ENCODE peak calls at places on chromosomes 13 and 19, in ten cellular contexts. U is activated CD8-positive, alpha-beta memory T cell treated with anti-CD3 and anti-CD28 coated beads for 1 hour; B is left colon; P is mesothelial cell of epicardium; L is memory B cell; G is G401; C is cardiac fibroblast; E is activated CD4-positive, alpha-beta T cell treated with anti-CD3 and anti-CD28 coated beads for 24 hours; I is thoracic aorta; X is NCI-H1694 treated with DMSO at 0.1 percent for 48 hours. V is an unnamed sample.

GRCh38 chr19:35352448-35353304 is 5.0 kb downstream of the FFAR1 start:
- DNase-seq in U (peak), B (peak), P (peak), L (peak), G (peak), C (peak), E (peak), I (no peak), X (peak), V (peak)

GRCh38 chr19:55467236-55468053 is 2.9 kb upstream of the C19orf85 start:
- DNase-seq in U (peak), B (no peak), P (peak), L (peak), G (peak), C (peak), E (peak), I (no peak), X (no peak), V (no peak)

GRCh38 chr13:105116966-105117365 is 1418.5 kb downstream of the EFNB2 start:
- DNase-seq in U (no peak), B (no peak), P (no peak), L (no peak), G (peak), C (no peak), E (no peak), I (no peak), X (no peak), V (no peak)

GRCh38 chr13:26585136-26585535 is 27.7 kb downstream of the WASF3 start:
- DNase-seq in U (no peak), B (no peak), P (no peak), L (no peak), G (no peak), C (peak), E (no peak), I (no peak), X (peak), V (no peak)

GRCh38 chr13:51643882-51644281 is 59.6 kb downstream of the WDFY2 start:
- DNase-seq in U (no peak), B (no peak), P (no peak), L (no peak), G (no peak), C (peak), E (no peak), I (no peak), X (no peak), V (no peak)

GRCh38 chr19:3440082-3440481 is 40.2 kb downstream of the SMIM24 start:
- DNase-seq in U (peak), B (no peak), P (no peak), L (peak), G (no peak), C (peak), E (peak), I (no peak), X (peak), V (no peak)

GRCh38 chr19:38917921-38918491 is 6.0 kb upstream of the CCER2 start:
- DNase-seq in U (no peak), B (no peak), P (no peak), L (no peak), G (no peak), C (no peak), E (no peak), I (no peak), X (no peak), V (no peak)

GRCh38 chr19:52099497-52100138 is 4.1 kb upstream of the ZNF841 start:
- DNase-seq in U (no peak), B (no peak), P (no peak), L (no peak), G (no peak), C (peak), E (no peak), I (no peak), X (no peak), V (no peak)

GRCh38 chr19:1773173-1773572 is 19.9 kb downstream of the ONECUT3 start:
- DNase-seq in U (no peak), B (no peak), P (no peak), L (no peak), G (no peak), C (peak), E (no peak), I (no peak), X (no peak), V (no peak)

GRCh38 chr13:51865838-51866237 is 4.1 kb downstream of the CCDC70 start:
- DNase-seq in U (no peak), B (no peak), P (no peak), L (no peak), G (no peak), C (no peak), E (no peak), I (no peak), X (no peak), V (no peak)

GRCh38 chr19:47445937-47446402 is 25.7 kb downstream of the SLC8A2 start:
- DNase-seq in U (peak), B (peak), P (peak), L (peak), G (peak), C (no peak), E (peak), I (no peak), X (peak), V (no peak)

GRCh38 chr19:5618591-5618990 is 4.0 kb downstream of the SAFB2 start:
- DNase-seq in U (no peak), B (no peak), P (no peak), L (no peak), G (no peak), C (no peak), E (no peak), I (no peak), X (no peak), V (no peak)

GRCh38 chr13:31913459-31913858 is 118.1 kb upstream of the FRY start:
- DNase-seq in U (no peak), B (no peak), P (no peak), L (no peak), G (no peak), C (peak), E (no peak), I (no peak), X (no peak), V (no peak)

GRCh38 chr19:48283908-48284307 is 14.0 kb downstream of the ZNF114 start:
- DNase-seq in U (no peak), B (no peak), P (no peak), L (no peak), G (no peak), C (peak), E (no peak), I (no peak), X (no peak), V (no peak)

GRCh38 chr19:50203281-50204080 is at the start of gene MYH14:
- DNase-seq in U (no peak), B (peak), P (peak), L (no peak), G (peak), C (peak), E (no peak), I (peak), X (no peak), V (peak)

GRCh38 chr13:78497702-78498319 is 105.5 kb downstream of the POU4F1 start:
- DNase-seq in U (no peak), B (no peak), P (no peak), L (no peak), G (no peak), C (no peak), E (no peak), I (no peak), X (peak), V (no peak)

GRCh38 chr13:31697290-31697689 is 42.0 kb upstream of the RXFP2 start:
- DNase-seq in U (no peak), B (no peak), P (no peak), L (no peak), G (no peak), C (peak), E (no peak), I (no peak), X (no peak), V (no peak)